ENCODE peak calls at places on chromosomes 16 and 17, in ten cellular contexts. One of them, this sample, is unnamed.
A peak's percentile ranks its signal among the peaks of the same experiment; 100 is the strongest.

GRCh38 chr17:80422276-80422675 is 7.3 kb downstream of the ENDOV start:
- DNase-seq in mammary epithelial cell: no peak
- DNase-seq in lower lobe of right lung: no peak
- DNase-seq in COR-L47: no peak
- DNase-seq in activated naive CD4-positive, alpha-beta T cell treated with anti-CD3 and anti-CD28 coated beads for 36 hours: no peak
- DNase-seq in Caki2: no peak
- DNase-seq in GM12891: peak; percentile 5
- DNase-seq in HFF-Myc: no peak
- DNase-seq in neural crest cell: no peak
- DNase-seq in activated gamma-delta T cell treated with Interleukin-2 at 50 U/mL for 16 hours: no peak
- DNase-seq in this sample: no peak

GRCh38 chr17:36640346-36640745 is 39.0 kb downstream of the MRM1 start:
- DNase-seq in mammary epithelial cell: no peak
- DNase-seq in lower lobe of right lung: no peak
- DNase-seq in COR-L47: no peak
- DNase-seq in activated naive CD4-positive, alpha-beta T cell treated with anti-CD3 and anti-CD28 coated beads for 36 hours: no peak
- DNase-seq in Caki2: no peak
- DNase-seq in GM12891: no peak
- DNase-seq in HFF-Myc: no peak
- DNase-seq in neural crest cell: no peak
- DNase-seq in activated gamma-delta T cell treated with Interleukin-2 at 50 U/mL for 16 hours: no peak
- DNase-seq in this sample: no peak

GRCh38 chr17:68195667-68196393 is 52.0 kb upstream of the AMZ2 start:
- DNase-seq in mammary epithelial cell: no peak
- DNase-seq in lower lobe of right lung: peak; percentile 54
- DNase-seq in COR-L47: peak; percentile 36
- DNase-seq in activated naive CD4-positive, alpha-beta T cell treated with anti-CD3 and anti-CD28 coated beads for 36 hours: no peak
- DNase-seq in Caki2: no peak
- DNase-seq in GM12891: no peak
- DNase-seq in HFF-Myc: no peak
- DNase-seq in neural crest cell: no peak
- DNase-seq in activated gamma-delta T cell treated with Interleukin-2 at 50 U/mL for 16 hours: no peak
- DNase-seq in this sample: no peak

GRCh38 chr17:63998050-63998720 is at the start of gene PRR29:
- DNase-seq in mammary epithelial cell: peak; percentile 21
- DNase-seq in lower lobe of right lung: peak; percentile 84
- DNase-seq in COR-L47: peak; percentile 75
- DNase-seq in activated naive CD4-positive, alpha-beta T cell treated with anti-CD3 and anti-CD28 coated beads for 36 hours: peak; percentile 71
- DNase-seq in Caki2: peak; percentile 48
- DNase-seq in GM12891: peak; percentile 93
- DNase-seq in HFF-Myc: no peak
- DNase-seq in neural crest cell: peak; percentile 79
- DNase-seq in activated gamma-delta T cell treated with Interleukin-2 at 50 U/mL for 16 hours: peak; percentile 70
- DNase-seq in this sample: peak; percentile 90

GRCh38 chr17:17849863-17850373 is 13.1 kb upstream of the SREBF1 start:
- DNase-seq in mammary epithelial cell: no peak
- DNase-seq in lower lobe of right lung: peak; percentile 70
- DNase-seq in COR-L47: peak; percentile 22
- DNase-seq in activated naive CD4-positive, alpha-beta T cell treated with anti-CD3 and anti-CD28 coated beads for 36 hours: peak; percentile 94
- DNase-seq in Caki2: peak; percentile 31
- DNase-seq in GM12891: peak; percentile 59
- DNase-seq in HFF-Myc: no peak
- DNase-seq in neural crest cell: peak; percentile 31
- DNase-seq in activated gamma-delta T cell treated with Interleukin-2 at 50 U/mL for 16 hours: peak; percentile 58
- DNase-seq in this sample: no peak

GRCh38 chr16:47732122-47732805 is 271.1 kb downstream of the PHKB start:
- DNase-seq in mammary epithelial cell: peak; percentile 96
- DNase-seq in lower lobe of right lung: no peak
- DNase-seq in COR-L47: no peak
- DNase-seq in activated naive CD4-positive, alpha-beta T cell treated with anti-CD3 and anti-CD28 coated beads for 36 hours: peak; percentile 28
- DNase-seq in Caki2: peak; percentile 12
- DNase-seq in GM12891: no peak
- DNase-seq in HFF-Myc: no peak
- DNase-seq in neural crest cell: no peak
- DNase-seq in activated gamma-delta T cell treated with Interleukin-2 at 50 U/mL for 16 hours: no peak
- DNase-seq in this sample: no peak

GRCh38 chr16:24204150-24204665 is 51.9 kb upstream of the CACNG3 start:
- DNase-seq in mammary epithelial cell: no peak
- DNase-seq in lower lobe of right lung: no peak
- DNase-seq in COR-L47: no peak
- DNase-seq in activated naive CD4-positive, alpha-beta T cell treated with anti-CD3 and anti-CD28 coated beads for 36 hours: no peak
- DNase-seq in Caki2: no peak
- DNase-seq in GM12891: no peak
- DNase-seq in HFF-Myc: no peak
- DNase-seq in neural crest cell: no peak
- DNase-seq in activated gamma-delta T cell treated with Interleukin-2 at 50 U/mL for 16 hours: no peak
- DNase-seq in this sample: no peak

GRCh38 chr17:75404739-75405364 is 626 bp downstream of the GRB2 start:
- DNase-seq in mammary epithelial cell: peak; percentile 37
- DNase-seq in lower lobe of right lung: no peak
- DNase-seq in COR-L47: no peak
- DNase-seq in activated naive CD4-positive, alpha-beta T cell treated with anti-CD3 and anti-CD28 coated beads for 36 hours: peak; percentile 69
- DNase-seq in Caki2: peak; percentile 50
- DNase-seq in GM12891: no peak
- DNase-seq in HFF-Myc: no peak
- DNase-seq in neural crest cell: no peak
- DNase-seq in activated gamma-delta T cell treated with Interleukin-2 at 50 U/mL for 16 hours: peak; percentile 43
- DNase-seq in this sample: no peak

GRCh38 chr16:69417537-69418199 is 6.8 kb upstream of the CYB5B start:
- DNase-seq in mammary epithelial cell: no peak
- DNase-seq in lower lobe of right lung: no peak
- DNase-seq in COR-L47: no peak
- DNase-seq in activated naive CD4-positive, alpha-beta T cell treated with anti-CD3 and anti-CD28 coated beads for 36 hours: no peak
- DNase-seq in Caki2: peak; percentile 85
- DNase-seq in GM12891: no peak
- DNase-seq in HFF-Myc: no peak
- DNase-seq in neural crest cell: no peak
- DNase-seq in activated gamma-delta T cell treated with Interleukin-2 at 50 U/mL for 16 hours: no peak
- DNase-seq in this sample: no peak

GRCh38 chr17:83135692-83136091 is 56.3 kb downstream of the METRNL start:
- DNase-seq in mammary epithelial cell: no peak
- DNase-seq in lower lobe of right lung: peak; percentile 27
- DNase-seq in COR-L47: no peak
- DNase-seq in activated naive CD4-positive, alpha-beta T cell treated with anti-CD3 and anti-CD28 coated beads for 36 hours: no peak
- DNase-seq in Caki2: no peak
- DNase-seq in GM12891: no peak
- DNase-seq in HFF-Myc: no peak
- DNase-seq in neural crest cell: no peak
- DNase-seq in activated gamma-delta T cell treated with Interleukin-2 at 50 U/mL for 16 hours: peak; percentile 2
- DNase-seq in this sample: no peak

GRCh38 chr16:68074850-68075249 is 10.3 kb upstream of the NFATC3 start:
- DNase-seq in mammary epithelial cell: no peak
- DNase-seq in lower lobe of right lung: no peak
- DNase-seq in COR-L47: no peak
- DNase-seq in activated naive CD4-positive, alpha-beta T cell treated with anti-CD3 and anti-CD28 coated beads for 36 hours: peak; percentile 62
- DNase-seq in Caki2: no peak
- DNase-seq in GM12891: peak; percentile 62
- DNase-seq in HFF-Myc: no peak
- DNase-seq in neural crest cell: no peak
- DNase-seq in activated gamma-delta T cell treated with Interleukin-2 at 50 U/mL for 16 hours: peak; percentile 69
- DNase-seq in this sample: peak; percentile 72

GRCh38 chr16:11248133-11248532 is 7.9 kb downstream of the SOCS1 start:
- DNase-seq in mammary epithelial cell: peak; percentile 19
- DNase-seq in lower lobe of right lung: no peak
- DNase-seq in COR-L47: no peak
- DNase-seq in activated naive CD4-positive, alpha-beta T cell treated with anti-CD3 and anti-CD28 coated beads for 36 hours: peak; percentile 49
- DNase-seq in Caki2: no peak
- DNase-seq in GM12891: no peak
- DNase-seq in HFF-Myc: no peak
- DNase-seq in neural crest cell: no peak
- DNase-seq in activated gamma-delta T cell treated with Interleukin-2 at 50 U/mL for 16 hours: no peak
- DNase-seq in this sample: no peak

GRCh38 chr17:76122411-76123126 is 18.5 kb downstream of the FOXJ1 start:
- DNase-seq in mammary epithelial cell: no peak
- DNase-seq in lower lobe of right lung: peak; percentile 40
- DNase-seq in COR-L47: no peak
- DNase-seq in activated naive CD4-positive, alpha-beta T cell treated with anti-CD3 and anti-CD28 coated beads for 36 hours: no peak
- DNase-seq in Caki2: no peak
- DNase-seq in GM12891: peak; percentile 15
- DNase-seq in HFF-Myc: no peak
- DNase-seq in neural crest cell: no peak
- DNase-seq in activated gamma-delta T cell treated with Interleukin-2 at 50 U/mL for 16 hours: no peak
- DNase-seq in this sample: no peak

GRCh38 chr17:10094806-10095205 is 103.6 kb downstream of the GAS7 start:
- DNase-seq in mammary epithelial cell: no peak
- DNase-seq in lower lobe of right lung: no peak
- DNase-seq in COR-L47: no peak
- DNase-seq in activated naive CD4-positive, alpha-beta T cell treated with anti-CD3 and anti-CD28 coated beads for 36 hours: no peak
- DNase-seq in Caki2: no peak
- DNase-seq in GM12891: no peak
- DNase-seq in HFF-Myc: no peak
- DNase-seq in neural crest cell: no peak
- DNase-seq in activated gamma-delta T cell treated with Interleukin-2 at 50 U/mL for 16 hours: no peak
- DNase-seq in this sample: no peak

GRCh38 chr17:48074322-48075054 is 26.3 kb downstream of the NFE2L1 start:
- DNase-seq in mammary epithelial cell: peak; percentile 55
- DNase-seq in lower lobe of right lung: peak; percentile 65
- DNase-seq in COR-L47: peak; percentile 70
- DNase-seq in activated naive CD4-positive, alpha-beta T cell treated with anti-CD3 and anti-CD28 coated beads for 36 hours: peak; percentile 89
- DNase-seq in Caki2: peak; percentile 88
- DNase-seq in GM12891: no peak
- DNase-seq in HFF-Myc: peak; percentile 63
- DNase-seq in neural crest cell: peak; percentile 76
- DNase-seq in activated gamma-delta T cell treated with Interleukin-2 at 50 U/mL for 16 hours: peak; percentile 75
- DNase-seq in this sample: no peak

GRCh38 chr17:81994593-81995462 is 17.4 kb downstream of the ASPSCR1 start:
- DNase-seq in mammary epithelial cell: no peak
- DNase-seq in lower lobe of right lung: no peak
- DNase-seq in COR-L47: no peak
- DNase-seq in activated naive CD4-positive, alpha-beta T cell treated with anti-CD3 and anti-CD28 coated beads for 36 hours: no peak
- DNase-seq in Caki2: no peak
- DNase-seq in GM12891: no peak
- DNase-seq in HFF-Myc: no peak
- DNase-seq in neural crest cell: no peak
- DNase-seq in activated gamma-delta T cell treated with Interleukin-2 at 50 U/mL for 16 hours: no peak
- DNase-seq in this sample: no peak

GRCh38 chr17:63698381-63698885 is 1.5 kb downstream of the LIMD2 start:
- DNase-seq in mammary epithelial cell: no peak
- DNase-seq in lower lobe of right lung: no peak
- DNase-seq in COR-L47: no peak
- DNase-seq in activated naive CD4-positive, alpha-beta T cell treated with anti-CD3 and anti-CD28 coated beads for 36 hours: peak; percentile 49
- DNase-seq in Caki2: no peak
- DNase-seq in GM12891: no peak
- DNase-seq in HFF-Myc: no peak
- DNase-seq in neural crest cell: no peak
- DNase-seq in activated gamma-delta T cell treated with Interleukin-2 at 50 U/mL for 16 hours: peak; percentile 32
- DNase-seq in this sample: no peak

GRCh38 chr17:83195330-83196087 is 116.1 kb downstream of the METRNL start:
- DNase-seq in mammary epithelial cell: no peak
- DNase-seq in lower lobe of right lung: peak; percentile 53
- DNase-seq in COR-L47: no peak
- DNase-seq in activated naive CD4-positive, alpha-beta T cell treated with anti-CD3 and anti-CD28 coated beads for 36 hours: peak; percentile 3
- DNase-seq in Caki2: no peak
- DNase-seq in GM12891: no peak
- DNase-seq in HFF-Myc: no peak
- DNase-seq in neural crest cell: no peak
- DNase-seq in activated gamma-delta T cell treated with Interleukin-2 at 50 U/mL for 16 hours: no peak
- DNase-seq in this sample: no peak

GRCh38 chr16:55018881-55019280 is 88.2 kb downstream of the IRX5 start:
- DNase-seq in mammary epithelial cell: no peak
- DNase-seq in lower lobe of right lung: no peak
- DNase-seq in COR-L47: no peak
- DNase-seq in activated naive CD4-positive, alpha-beta T cell treated with anti-CD3 and anti-CD28 coated beads for 36 hours: no peak
- DNase-seq in Caki2: no peak
- DNase-seq in GM12891: no peak
- DNase-seq in HFF-Myc: no peak
- DNase-seq in neural crest cell: no peak
- DNase-seq in activated gamma-delta T cell treated with Interleukin-2 at 50 U/mL for 16 hours: no peak
- DNase-seq in this sample: no peak

GRCh38 chr16:57084257-57084770 is 8.1 kb upstream of the CPNE2 start:
- DNase-seq in mammary epithelial cell: peak; percentile 36
- DNase-seq in lower lobe of right lung: peak; percentile 86
- DNase-seq in COR-L47: peak; percentile 63
- DNase-seq in activated naive CD4-positive, alpha-beta T cell treated with anti-CD3 and anti-CD28 coated beads for 36 hours: peak; percentile 86
- DNase-seq in Caki2: peak; percentile 60
- DNase-seq in GM12891: peak; percentile 77
- DNase-seq in HFF-Myc: peak; percentile 56
- DNase-seq in neural crest cell: peak; percentile 79
- DNase-seq in activated gamma-delta T cell treated with Interleukin-2 at 50 U/mL for 16 hours: peak; percentile 73
- DNase-seq in this sample: peak; percentile 75

GRCh38 chr17:17911003-17911613 is 61.1 kb downstream of the TOM1L2 start:
- DNase-seq in mammary epithelial cell: no peak
- DNase-seq in lower lobe of right lung: no peak
- DNase-seq in COR-L47: no peak
- DNase-seq in activated naive CD4-positive, alpha-beta T cell treated with anti-CD3 and anti-CD28 coated beads for 36 hours: no peak
- DNase-seq in Caki2: no peak
- DNase-seq in GM12891: no peak
- DNase-seq in HFF-Myc: no peak
- DNase-seq in neural crest cell: peak; percentile 24
- DNase-seq in activated gamma-delta T cell treated with Interleukin-2 at 50 U/mL for 16 hours: no peak
- DNase-seq in this sample: no peak

GRCh38 chr16:48959204-48959603 is 322.4 kb downstream of the CBLN1 start:
- DNase-seq in mammary epithelial cell: peak; percentile 30
- DNase-seq in lower lobe of right lung: no peak
- DNase-seq in COR-L47: no peak
- DNase-seq in activated naive CD4-positive, alpha-beta T cell treated with anti-CD3 and anti-CD28 coated beads for 36 hours: no peak
- DNase-seq in Caki2: peak; percentile 37
- DNase-seq in GM12891: no peak
- DNase-seq in HFF-Myc: no peak
- DNase-seq in neural crest cell: no peak
- DNase-seq in activated gamma-delta T cell treated with Interleukin-2 at 50 U/mL for 16 hours: no peak
- DNase-seq in this sample: no peak

GRCh38 chr16:29198731-29199521 is 207.6 kb downstream of the NPIPB11 start:
- DNase-seq in mammary epithelial cell: no peak
- DNase-seq in lower lobe of right lung: peak; percentile 34
- DNase-seq in COR-L47: no peak
- DNase-seq in activated naive CD4-positive, alpha-beta T cell treated with anti-CD3 and anti-CD28 coated beads for 36 hours: no peak
- DNase-seq in Caki2: no peak
- DNase-seq in GM12891: no peak
- DNase-seq in HFF-Myc: no peak
- DNase-seq in neural crest cell: no peak
- DNase-seq in activated gamma-delta T cell treated with Interleukin-2 at 50 U/mL for 16 hours: no peak
- DNase-seq in this sample: no peak

GRCh38 chr17:8629371-8630226 is 926 bp downstream of the MYH10 start:
- DNase-seq in mammary epithelial cell: peak; percentile 26
- DNase-seq in lower lobe of right lung: peak; percentile 49
- DNase-seq in COR-L47: no peak
- DNase-seq in activated naive CD4-positive, alpha-beta T cell treated with anti-CD3 and anti-CD28 coated beads for 36 hours: peak; percentile 22
- DNase-seq in Caki2: no peak
- DNase-seq in GM12891: peak; percentile 30
- DNase-seq in HFF-Myc: no peak
- DNase-seq in neural crest cell: peak; percentile 31
- DNase-seq in activated gamma-delta T cell treated with Interleukin-2 at 50 U/mL for 16 hours: peak; percentile 11
- DNase-seq in this sample: no peak

GRCh38 chr16:4659363-4660353 is 33.7 kb upstream of the NUDT16L1 start:
- DNase-seq in mammary epithelial cell: no peak
- DNase-seq in lower lobe of right lung: no peak
- DNase-seq in COR-L47: no peak
- DNase-seq in activated naive CD4-positive, alpha-beta T cell treated with anti-CD3 and anti-CD28 coated beads for 36 hours: no peak
- DNase-seq in Caki2: no peak
- DNase-seq in GM12891: no peak
- DNase-seq in HFF-Myc: no peak
- DNase-seq in neural crest cell: no peak
- DNase-seq in activated gamma-delta T cell treated with Interleukin-2 at 50 U/mL for 16 hours: no peak
- DNase-seq in this sample: no peak

This sample was measured in GM18507.